ENCODE peak calls at places on chromosomes 6 and 20, in seven cellular contexts. One of them, this sample, is unnamed.

GRCh38 chr6:72941751-72942150 is 283.5 kb downstream of the KHDC1L start:
- DNase-seq in GM12891: no peak
- DNase-seq in SK-N-SH: no peak
- DNase-seq in HepG2: no peak
- DNase-seq in GM12878: no peak
- DNase-seq in K562: no peak
- DNase-seq in H1: no peak
- DNase-seq in this sample: no peak

GRCh38 chr6:30013296-30013922 is 47.7 kb upstream of the POLR1H start:
- DNase-seq in H1: peak
- DNase-seq in GM12878: no peak
- DNase-seq in HepG2: peak
- DNase-seq in GM12891: no peak
- DNase-seq in SK-N-SH: peak
- DNase-seq in K562: peak
- DNase-seq in this sample: no peak

GRCh38 chr6:34027445-34027936 is 118.4 kb downstream of the GRM4 start:
- DNase-seq in H1: peak
- DNase-seq in SK-N-SH: peak
- DNase-seq in GM12878: no peak
- DNase-seq in HepG2: peak
- DNase-seq in K562: peak
- DNase-seq in GM12891: peak
- DNase-seq in this sample: peak

GRCh38 chr6:122628714-122629113 is 18.5 kb downstream of the PKIB start:
- DNase-seq in SK-N-SH: no peak
- DNase-seq in H1: no peak
- DNase-seq in GM12891: no peak
- DNase-seq in HepG2: no peak
- DNase-seq in K562: no peak
- DNase-seq in GM12878: no peak
- DNase-seq in this sample: no peak

GRCh38 chr20:32622585-32623468 is 37.7 kb upstream of the NOL4L start:
- DNase-seq in HepG2: no peak
- DNase-seq in GM12891: no peak
- DNase-seq in GM12878: no peak
- DNase-seq in SK-N-SH: peak
- DNase-seq in H1: no peak
- DNase-seq in K562: no peak
- DNase-seq in this sample: no peak

GRCh38 chr20:20731000-20731944 is 18.8 kb upstream of the RALGAPA2 start:
- DNase-seq in GM12878: no peak
- DNase-seq in K562: no peak
- DNase-seq in HepG2: no peak
- DNase-seq in H1: no peak
- DNase-seq in GM12891: no peak
- DNase-seq in SK-N-SH: no peak
- DNase-seq in this sample: no peak

GRCh38 chr6:48141975-48142374 is 31.0 kb upstream of the PTCHD4 start:
- DNase-seq in GM12891: no peak
- DNase-seq in K562: no peak
- DNase-seq in H1: no peak
- DNase-seq in SK-N-SH: no peak
- DNase-seq in GM12878: no peak
- DNase-seq in HepG2: no peak
- DNase-seq in this sample: no peak

GRCh38 chr6:15481892-15482291 is 180.9 kb downstream of the DTNBP1 start:
- DNase-seq in H1: no peak
- DNase-seq in K562: peak
- DNase-seq in HepG2: no peak
- DNase-seq in GM12891: no peak
- DNase-seq in GM12878: no peak
- DNase-seq in SK-N-SH: no peak
- DNase-seq in this sample: no peak

GRCh38 chr6:30885481-30885998 is 1.2 kb downstream of the DDR1 start:
- DNase-seq in GM12891: no peak
- DNase-seq in GM12878: no peak
- DNase-seq in H1: no peak
- DNase-seq in K562: peak
- DNase-seq in SK-N-SH: peak
- DNase-seq in HepG2: peak
- DNase-seq in this sample: no peak

GRCh38 chr20:42598586-42598985 is 591.1 kb downstream of the PTPRT start:
- DNase-seq in H1: no peak
- DNase-seq in SK-N-SH: no peak
- DNase-seq in K562: no peak
- DNase-seq in GM12878: no peak
- DNase-seq in GM12891: no peak
- DNase-seq in HepG2: no peak
- DNase-seq in this sample: no peak

GRCh38 chr6:84193140-84193708 is 34.2 kb downstream of the CEP162 start:
- DNase-seq in H1: no peak
- DNase-seq in SK-N-SH: no peak
- DNase-seq in GM12878: no peak
- DNase-seq in HepG2: no peak
- DNase-seq in GM12891: no peak
- DNase-seq in K562: no peak
- DNase-seq in this sample: no peak

GRCh38 chr6:35042041-35042440 is 99.1 kb downstream of the TCP11 start:
- DNase-seq in K562: no peak
- DNase-seq in H1: no peak
- DNase-seq in GM12878: no peak
- DNase-seq in SK-N-SH: no peak
- DNase-seq in GM12891: no peak
- DNase-seq in HepG2: no peak
- DNase-seq in this sample: no peak

GRCh38 chr6:45454008-45454911 is 76.5 kb upstream of the SUPT3H start:
- DNase-seq in K562: no peak
- DNase-seq in GM12878: no peak
- DNase-seq in H1: no peak
- DNase-seq in SK-N-SH: no peak
- DNase-seq in GM12891: no peak
- DNase-seq in HepG2: no peak
- DNase-seq in this sample: no peak

GRCh38 chr6:2396856-2397640 is 151.6 kb upstream of the GMDS start:
- DNase-seq in HepG2: no peak
- DNase-seq in K562: no peak
- DNase-seq in SK-N-SH: no peak
- DNase-seq in H1: no peak
- DNase-seq in GM12891: no peak
- DNase-seq in GM12878: no peak
- DNase-seq in this sample: no peak

GRCh38 chr6:29723666-29724588 is 693 bp downstream of the HLA-F start:
- DNase-seq in GM12878: no peak
- DNase-seq in K562: peak
- DNase-seq in GM12891: peak
- DNase-seq in SK-N-SH: peak
- DNase-seq in H1: peak
- DNase-seq in HepG2: no peak
- DNase-seq in this sample: peak

GRCh38 chr6:56364482-56365313 is 117.3 kb upstream of the COL21A1 start:
- DNase-seq in GM12891: no peak
- DNase-seq in K562: no peak
- DNase-seq in GM12878: no peak
- DNase-seq in H1: no peak
- DNase-seq in HepG2: no peak
- DNase-seq in SK-N-SH: peak
- DNase-seq in this sample: no peak

GRCh38 chr6:168119539-168119938 is 40.5 kb upstream of the FRMD1 start:
- DNase-seq in K562: no peak
- DNase-seq in SK-N-SH: no peak
- DNase-seq in H1: no peak
- DNase-seq in GM12878: no peak
- DNase-seq in GM12891: no peak
- DNase-seq in HepG2: no peak
- DNase-seq in this sample: no peak

GRCh38 chr6:35318200-35318844 is 20.7 kb downstream of the DEF6 start:
- DNase-seq in K562: peak
- DNase-seq in H1: peak
- DNase-seq in SK-N-SH: peak
- DNase-seq in GM12878: no peak
- DNase-seq in GM12891: no peak
- DNase-seq in HepG2: peak
- DNase-seq in this sample: no peak

GRCh38 chr6:84243240-84243639 is 15.8 kb upstream of the CEP162 start:
- DNase-seq in GM12891: no peak
- DNase-seq in H1: no peak
- DNase-seq in GM12878: no peak
- DNase-seq in HepG2: peak
- DNase-seq in SK-N-SH: no peak
- DNase-seq in K562: no peak
- DNase-seq in this sample: no peak

GRCh38 chr6:129853996-129854711 is 7.0 kb downstream of the TMEM244 start:
- DNase-seq in K562: no peak
- DNase-seq in SK-N-SH: no peak
- DNase-seq in GM12891: no peak
- DNase-seq in GM12878: no peak
- DNase-seq in H1: no peak
- DNase-seq in HepG2: no peak
- DNase-seq in this sample: no peak

GRCh38 chr6:129857838-129858237 is 3.3 kb downstream of the TMEM244 start:
- DNase-seq in H1: no peak
- DNase-seq in SK-N-SH: no peak
- DNase-seq in HepG2: no peak
- DNase-seq in GM12878: no peak
- DNase-seq in GM12891: no peak
- DNase-seq in K562: no peak
- DNase-seq in this sample: no peak

GRCh38 chr6:129849456-129849855 is 11.7 kb downstream of the TMEM244 start:
- DNase-seq in HepG2: no peak
- DNase-seq in K562: no peak
- DNase-seq in H1: no peak
- DNase-seq in SK-N-SH: no peak
- DNase-seq in GM12891: no peak
- DNase-seq in GM12878: no peak
- DNase-seq in this sample: no peak

GRCh38 chr6:129846761-129847160 is 14.4 kb downstream of the TMEM244 start:
- DNase-seq in GM12878: no peak
- DNase-seq in GM12891: no peak
- DNase-seq in SK-N-SH: no peak
- DNase-seq in K562: no peak
- DNase-seq in H1: no peak
- DNase-seq in HepG2: no peak
- DNase-seq in this sample: no peak

GRCh38 chr6:129852257-129852858 is 8.8 kb downstream of the TMEM244 start:
- DNase-seq in H1: no peak
- DNase-seq in HepG2: peak
- DNase-seq in GM12878: no peak
- DNase-seq in SK-N-SH: no peak
- DNase-seq in K562: peak
- DNase-seq in GM12891: no peak
- DNase-seq in this sample: no peak
- TF ChIP-seq POLR2AphosphoS5 in H1: no peak
- TF ChIP-seq POLR2AphosphoS5 in HepG2: no peak
- TF ChIP-seq POLR2AphosphoS5 in GM12878: no peak
- TF ChIP-seq POLR2AphosphoS5 in SK-N-SH: no peak
- TF ChIP-seq POLR2AphosphoS5 in K562: peak
- TF ChIP-seq POLR2AphosphoS5 in GM12891: no peak
- TF ChIP-seq POLR2AphosphoS5 in this sample: no peak

DNA sequence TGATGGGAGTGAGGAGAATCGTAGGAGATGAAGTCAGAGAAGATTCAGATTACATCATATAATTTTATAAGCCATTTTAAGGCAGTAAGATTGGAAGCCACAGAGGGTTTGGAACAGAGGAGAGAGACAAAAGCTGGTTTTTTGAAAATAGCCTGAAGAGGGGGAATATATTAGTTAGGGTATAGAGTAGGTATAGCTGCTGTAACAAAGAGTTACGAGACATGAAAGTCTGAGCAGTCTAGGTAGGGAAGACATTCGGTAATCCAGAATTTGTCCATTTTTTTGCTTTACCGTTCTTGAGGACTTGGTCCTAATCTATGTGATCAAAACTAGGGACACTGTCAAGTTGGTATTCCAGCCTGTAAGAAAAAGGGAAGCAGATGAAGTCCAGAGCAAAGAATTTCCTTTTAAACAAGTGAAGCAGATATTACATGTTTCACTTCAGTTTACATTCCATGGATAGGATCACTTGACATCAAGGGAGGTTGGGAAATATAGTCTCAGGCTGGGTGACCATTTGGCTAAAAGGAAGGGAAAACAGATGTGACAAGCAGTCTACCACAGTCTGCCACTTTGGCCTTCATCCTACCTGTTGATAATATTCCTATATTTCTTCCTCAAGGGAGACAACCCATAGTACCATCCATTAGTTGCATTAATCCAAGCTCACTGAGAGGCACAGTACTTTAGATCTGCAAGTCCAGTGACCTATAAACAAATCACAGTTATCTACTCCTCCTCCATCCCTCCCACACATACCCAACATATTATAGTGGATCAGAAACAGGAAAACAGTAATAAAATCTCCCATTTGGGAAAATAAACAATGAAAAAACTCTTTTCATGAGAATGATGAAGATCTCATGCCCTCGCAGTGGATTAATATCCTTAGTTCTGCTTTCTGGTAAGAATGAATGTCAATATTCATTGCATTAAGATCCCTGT is 10.2 kb downstream of the FAM135A start:
- DNase-seq in K562: no peak
- DNase-seq in HepG2: peak
- DNase-seq in H1: no peak
- DNase-seq in GM12891: no peak
- DNase-seq in SK-N-SH: no peak
- DNase-seq in GM12878: no peak
- DNase-seq in this sample: no peak
- TF ChIP-seq TAF1 in K562: no peak
- TF ChIP-seq TAF1 in HepG2: no peak
- TF ChIP-seq TAF1 in H1: no peak
- TF ChIP-seq TAF1 in GM12891: no peak
- TF ChIP-seq TAF1 in SK-N-SH: no peak
- TF ChIP-seq TAF1 in GM12878: no peak
- TF ChIP-seq TAF1 in this sample: no peak

DNA sequence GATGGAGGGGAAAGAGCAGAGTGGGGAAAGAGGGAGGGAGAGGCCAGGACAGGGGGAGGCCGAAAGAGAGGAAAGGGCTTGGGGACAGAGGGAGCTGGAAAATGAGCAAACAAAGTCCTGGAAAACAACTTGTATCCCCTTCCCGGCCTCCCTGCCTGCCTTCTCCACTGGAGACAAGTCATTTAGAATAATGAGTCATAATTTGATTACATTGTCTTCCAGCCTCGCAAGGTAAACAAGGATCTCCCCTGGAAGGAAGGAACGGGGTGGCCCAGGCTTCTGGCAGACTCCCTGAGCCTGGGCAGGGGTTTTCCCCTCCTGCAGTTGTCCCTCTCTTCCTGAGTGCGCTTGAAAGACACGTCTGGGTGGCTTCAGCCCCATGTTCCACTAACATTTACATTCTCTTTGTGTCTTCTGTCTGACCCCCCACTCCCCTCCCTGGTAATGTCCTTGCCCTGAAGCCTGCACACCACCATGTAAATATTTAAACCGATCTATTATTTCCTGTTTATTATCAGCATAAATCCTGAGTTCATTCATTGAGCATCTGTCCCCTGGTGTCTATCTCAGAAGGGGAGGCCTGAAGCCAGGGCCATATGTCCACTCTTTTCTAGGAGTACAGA is 12.1 kb upstream of the MRPS18A start:
- DNase-seq in HepG2: peak
- DNase-seq in K562: no peak
- DNase-seq in GM12891: no peak
- DNase-seq in H1: no peak
- DNase-seq in GM12878: no peak
- DNase-seq in SK-N-SH: no peak
- DNase-seq in this sample: no peak
- TF ChIP-seq POLR2AphosphoS5 in HepG2: no peak
- TF ChIP-seq POLR2AphosphoS5 in K562: no peak
- TF ChIP-seq POLR2AphosphoS5 in GM12891: no peak
- TF ChIP-seq POLR2AphosphoS5 in H1: no peak
- TF ChIP-seq POLR2AphosphoS5 in GM12878: no peak
- TF ChIP-seq POLR2AphosphoS5 in SK-N-SH: no peak
- TF ChIP-seq POLR2AphosphoS5 in this sample: no peak

GRCh38 chr6:159043236-159043635 is 1.6 kb downstream of the TAGAP start:
- DNase-seq in GM12891: no peak
- DNase-seq in H1: no peak
- DNase-seq in K562: no peak
- DNase-seq in SK-N-SH: no peak
- DNase-seq in GM12878: no peak
- DNase-seq in HepG2: no peak
- DNase-seq in this sample: no peak
- TF ChIP-seq TAF1 in GM12891: no peak
- TF ChIP-seq TAF1 in H1: no peak
- TF ChIP-seq TAF1 in K562: no peak
- TF ChIP-seq TAF1 in SK-N-SH: no peak
- TF ChIP-seq TAF1 in GM12878: no peak
- TF ChIP-seq TAF1 in HepG2: no peak
- TF ChIP-seq TAF1 in this sample: no peak

This sample was measured in GM12892.